ENCODE peak calls at places on chromosomes 16 and 17, in eight cellular contexts. I is A549; O is suprapubic skin; B is tibial artery; Y is AG09309; Q is CD8-positive, alpha-beta T cell; T is body of pancreas; D is kidney epithelial cell. S is an unnamed sample.

GRCh38 chr17:17713839-17714238 is 32.6 kb downstream of the RAI1 start:
- DNase-seq in I (no peak), O (no peak), Y (no peak), D (no peak), B (no peak), Q (no peak), T (peak), S (peak)

GRCh38 chr17:82740906-82741759 is 5.7 kb downstream of the FN3K start:
- DNase-seq in O (no peak), T (no peak), I (no peak), B (no peak), D (no peak), Y (no peak), Q (no peak), S (no peak)

GRCh38 chr16:79638386-79639106 is 38.0 kb upstream of the MAF start:
- DNase-seq in O (no peak), D (no peak), I (no peak), T (no peak), Y (no peak), Q (no peak), B (no peak), S (no peak)

GRCh38 chr16:28291651-28292626 is at the start of gene SBK1:
- DNase-seq in Q (peak), O (peak), D (peak), T (peak), B (peak), I (peak), Y (no peak), S (peak)

GRCh38 chr16:56365552-56365951 is 59.8 kb downstream of the AMFR start:
- DNase-seq in Q (no peak), D (no peak), I (no peak), O (no peak), Y (no peak), T (no peak), B (no peak), S (no peak)

GRCh38 chr17:15341385-15341849 is at the start of gene TEKT3:
- DNase-seq in O (peak), Q (no peak), D (peak), T (peak), B (peak), I (peak), Y (no peak), S (peak)

GRCh38 chr16:82504811-82505210 is 122.0 kb upstream of the CDH13 start:
- DNase-seq in Q (no peak), T (no peak), O (no peak), I (no peak), B (no peak), Y (no peak), D (no peak), S (no peak)

GRCh38 chr17:82551779-82552457 is 32.4 kb downstream of the FOXK2 start:
- DNase-seq in Y (no peak), T (peak), Q (peak), O (peak), I (peak), B (peak), D (no peak), S (peak)

GRCh38 chr16:69435977-69436729 is 11.7 kb downstream of the CYB5B start:
- DNase-seq in B (no peak), Y (no peak), Q (no peak), O (no peak), D (no peak), I (no peak), T (no peak), S (no peak)

GRCh38 chr17:28887871-28888471 is 9.6 kb downstream of the FLOT2 start:
- DNase-seq in O (no peak), T (no peak), I (no peak), B (no peak), Q (no peak), Y (no peak), D (no peak), S (no peak)

GRCh38 chr17:38879878-38880727 is 10.2 kb downstream of the LASP1 start:
- DNase-seq in O (no peak), I (peak), T (peak), Y (no peak), Q (no peak), D (no peak), B (no peak), S (peak)

GRCh38 chr17:40417258-40417608 is 463 bp downstream of the TOP2A start:
- DNase-seq in Y (no peak), D (no peak), T (no peak), B (no peak), Q (peak), I (no peak), O (no peak), S (peak)

GRCh38 chr16:23865853-23866252 is 30.1 kb downstream of the PRKCB start:
- DNase-seq in D (no peak), Y (no peak), I (no peak), B (no peak), T (no peak), O (no peak), Q (no peak), S (no peak)

GRCh38 chr17:18043491-18043890 is 4.3 kb downstream of the GID4 start:
- DNase-seq in Y (no peak), I (no peak), T (no peak), D (no peak), Q (no peak), O (no peak), B (no peak), S (peak)

GRCh38 chr16:59566446-59566845 is 832.3 kb upstream of the GOT2 start:
- DNase-seq in O (no peak), T (no peak), Q (no peak), B (no peak), I (no peak), D (no peak), Y (no peak), S (no peak)

GRCh38 chr17:62792122-62792800 is 15.9 kb downstream of the MARCHF10 start:
- DNase-seq in B (no peak), D (peak), T (peak), I (peak), Y (peak), Q (no peak), O (no peak), S (peak)

GRCh38 chr17:4536742-4537411 is 18.3 kb downstream of the MYBBP1A start:
- DNase-seq in I (no peak), O (no peak), D (no peak), T (peak), Y (no peak), B (peak), Q (no peak), S (no peak)

GRCh38 chr16:78102122-78102660 is 2.7 kb downstream of the WWOX start:
- DNase-seq in Q (no peak), Y (no peak), D (no peak), T (no peak), O (no peak), B (no peak), I (no peak), S (no peak)

GRCh38 chr16:78098544-78099371 is 696 bp upstream of the WWOX start:
- DNase-seq in T (no peak), Y (no peak), Q (no peak), I (no peak), D (no peak), B (no peak), O (no peak), S (no peak)

GRCh38 chr16:78099372-78100161 is at the start of gene WWOX:
- DNase-seq in Q (peak), T (peak), D (peak), Y (peak), B (peak), I (peak), O (peak), S (peak)

GRCh38 chr16:78098087-78098486 is 1.4 kb upstream of the WWOX start:
- DNase-seq in D (no peak), Y (no peak), O (no peak), T (no peak), Q (no peak), I (no peak), B (no peak), S (no peak)

GRCh38 chr16:78100162-78100467 is 661 bp downstream of the WWOX start:
- DNase-seq in Y (no peak), T (no peak), Q (no peak), O (no peak), D (no peak), I (no peak), B (no peak), S (no peak)
- TF ChIP-seq CTCF in Y (no peak), T (no peak), Q (no peak), O (no peak), D (no peak), I (no peak), B (no peak), S (no peak)

GRCh38 chr16:54193013-54193655 is 93.5 kb downstream of the IRX3 start:
- DNase-seq in Q (no peak), T (no peak), I (no peak), D (no peak), Y (no peak), O (no peak), B (no peak), S (no peak)
- H3K4me3 ChIP-seq in Q (no peak), T (no peak), I (no peak), D (no peak), Y (no peak), O (peak), B (peak), S (no peak)

GRCh38 chr17:64291268-64291851 is 28.3 kb upstream of the TEX2 start:
- DNase-seq in T (no peak), B (no peak), I (no peak), O (no peak), Y (no peak), D (no peak), Q (no peak), S (no peak)
- TF ChIP-seq CTCF in T (peak), B (no peak), I (peak), O (no peak), Y (peak), D (peak), Q (no peak), S (peak)

DNA sequence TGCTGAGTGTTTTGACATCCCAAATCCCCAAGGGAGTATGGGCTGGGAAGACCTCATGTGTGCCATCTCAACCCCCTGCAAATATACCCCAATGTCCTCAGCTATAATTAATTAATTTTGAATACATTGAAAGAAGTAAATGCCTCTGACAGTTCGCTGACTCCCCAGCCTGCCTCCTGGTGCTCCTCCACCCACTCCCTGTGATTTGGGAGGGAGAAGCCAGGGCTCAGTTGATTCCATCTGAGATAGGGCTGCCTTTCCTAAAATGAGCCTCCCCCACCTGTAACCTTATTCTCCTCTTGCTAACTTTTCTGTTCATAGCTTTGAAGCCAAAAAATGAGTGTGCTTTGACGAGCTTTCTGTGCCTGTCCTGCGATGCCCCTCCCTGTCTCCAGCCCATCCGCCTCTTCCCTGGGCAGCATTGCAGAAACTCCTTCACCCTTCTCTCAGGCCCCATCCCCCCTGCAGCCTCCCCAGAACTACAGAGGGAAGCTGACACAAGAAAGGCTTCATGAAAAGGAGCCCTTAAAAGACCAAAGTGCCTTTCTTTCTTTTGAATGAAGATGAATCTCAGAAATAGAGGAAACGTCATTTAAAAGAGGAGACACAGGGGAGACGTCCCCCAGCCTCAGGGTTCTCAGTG is 70.2 kb downstream of the HLF start:
- DNase-seq in Y (no peak), I (no peak), B (no peak), D (no peak), O (no peak), T (no peak), Q (no peak), S (no peak)
- H3K4me3 ChIP-seq in Y (no peak), I (no peak), B (no peak), D (no peak), O (no peak), T (no peak), Q (no peak), S (no peak)

GRCh38 chr16:89200850-89201466 is 621 bp upstream of the SLC22A31 start:
- DNase-seq in I (no peak), Q (no peak), D (no peak), B (no peak), T (no peak), O (peak), Y (no peak), S (no peak)
- TF ChIP-seq CTCF in I (no peak), Q (no peak), D (no peak), B (no peak), T (no peak), O (no peak), Y (no peak), S (no peak)

DNA sequence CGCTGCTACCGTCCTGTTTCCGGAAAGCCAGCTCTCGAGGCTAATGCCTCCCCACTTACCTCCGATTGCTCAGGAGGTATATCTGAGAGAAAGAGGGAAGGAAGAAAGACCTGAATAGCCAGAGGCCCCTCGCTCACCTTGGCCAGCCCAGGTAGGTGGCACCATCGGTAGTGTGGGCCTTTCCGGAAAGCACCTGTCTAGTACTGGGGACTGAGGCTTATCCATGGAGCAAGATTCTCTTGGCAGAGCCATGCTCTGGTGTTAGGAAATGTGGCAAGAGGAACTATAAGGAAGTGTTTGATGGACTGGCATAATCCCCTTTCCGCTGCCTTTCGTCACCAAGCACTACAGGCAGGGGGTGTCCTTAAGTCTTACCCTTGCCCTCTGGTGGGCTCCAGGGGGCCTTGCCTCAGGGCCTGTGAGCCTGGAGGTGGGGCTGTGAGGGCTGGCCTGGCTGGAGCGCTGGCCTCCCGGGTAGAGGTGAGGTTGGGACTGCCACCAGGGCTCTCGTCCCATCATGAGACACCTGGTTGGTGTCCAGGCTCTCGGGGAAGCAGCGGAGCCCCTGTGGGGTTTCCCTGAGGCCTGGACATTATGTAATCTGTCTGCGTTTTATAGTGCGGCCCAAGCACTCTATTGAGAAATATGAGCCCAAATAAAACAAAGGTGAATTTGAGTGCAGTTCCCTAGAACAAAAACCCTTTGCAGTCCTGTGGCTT is 2.9 kb downstream of the CMIP start:
- DNase-seq in Y (no peak), D (no peak), O (no peak), B (no peak), T (peak), Q (no peak), I (no peak), S (no peak)
- H3K4me3 ChIP-seq in Y (no peak), D (peak), O (peak), B (no peak), T (no peak), Q (peak), I (peak), S (peak)

GRCh38 chr16:50274771-50275415 is 8.5 kb downstream of the ADCY7 start:
- DNase-seq in O (peak), T (no peak), I (no peak), Y (no peak), Q (no peak), D (no peak), B (no peak), S (no peak)
- TF ChIP-seq CTCF in O (no peak), T (no peak), I (no peak), Y (no peak), Q (no peak), D (no peak), B (no peak), S (no peak)

GRCh38 chr17:7706631-7707354 is 1.8 kb downstream of the EFNB3 start:
- DNase-seq in Y (no peak), T (no peak), O (no peak), D (no peak), Q (no peak), I (no peak), B (no peak), S (no peak)
- H3K4me3 ChIP-seq in Y (no peak), T (no peak), O (no peak), D (no peak), Q (no peak), I (no peak), B (no peak), S (no peak)